ENCODE peak calls at places on chromosomes 2 and 18, in five cellular contexts. One of them, this sample, is unnamed.

GRCh38 chr2:49616800-49617199 is 462.5 kb upstream of the FSHR start:
- DNase-seq in GM12865: peak
- DNase-seq in heart left ventricle: no peak
- DNase-seq in MCF 10A: peak
- DNase-seq in MM.1S: peak
- DNase-seq in this sample: peak

GRCh38 chr2:37282746-37283145 is 41.9 kb downstream of the PRKD3 start:
- DNase-seq in GM12865: no peak
- DNase-seq in MCF 10A: no peak
- DNase-seq in MM.1S: no peak
- DNase-seq in heart left ventricle: no peak
- DNase-seq in this sample: no peak

GRCh38 chr2:232994446-232994845 is 18.6 kb downstream of the NGEF start:
- DNase-seq in GM12865: no peak
- DNase-seq in MCF 10A: no peak
- DNase-seq in MM.1S: no peak
- DNase-seq in heart left ventricle: no peak
- DNase-seq in this sample: no peak

GRCh38 chr2:233807215-233807865 is 29.2 kb downstream of the MROH2A start:
- DNase-seq in MCF 10A: peak
- DNase-seq in GM12865: no peak
- DNase-seq in MM.1S: no peak
- DNase-seq in heart left ventricle: peak
- DNase-seq in this sample: no peak

GRCh38 chr2:240949791-240950705 is 43.9 kb downstream of the CROCC2 start:
- DNase-seq in heart left ventricle: peak
- DNase-seq in MM.1S: no peak
- DNase-seq in GM12865: no peak
- DNase-seq in MCF 10A: no peak
- DNase-seq in this sample: no peak

GRCh38 chr18:63152096-63152495 is 167.5 kb downstream of the BCL2 start:
- DNase-seq in MM.1S: no peak
- DNase-seq in GM12865: no peak
- DNase-seq in MCF 10A: no peak
- DNase-seq in heart left ventricle: no peak
- DNase-seq in this sample: no peak

GRCh38 chr2:37000273-37000780 is 34.0 kb upstream of the STRN start:
- DNase-seq in heart left ventricle: no peak
- DNase-seq in MM.1S: no peak
- DNase-seq in GM12865: no peak
- DNase-seq in MCF 10A: no peak
- DNase-seq in this sample: no peak

GRCh38 chr2:166410828-166411472 is 35.2 kb upstream of the SCN9A start:
- DNase-seq in GM12865: no peak
- DNase-seq in MCF 10A: peak
- DNase-seq in heart left ventricle: no peak
- DNase-seq in MM.1S: no peak
- DNase-seq in this sample: no peak

GRCh38 chr2:72057308-72057707 is 90.4 kb downstream of the CYP26B1 start:
- DNase-seq in MM.1S: no peak
- DNase-seq in GM12865: no peak
- DNase-seq in heart left ventricle: no peak
- DNase-seq in MCF 10A: no peak
- DNase-seq in this sample: no peak

GRCh38 chr2:176709541-176709951 is 440.3 kb downstream of the MTX2 start:
- DNase-seq in MM.1S: no peak
- DNase-seq in GM12865: no peak
- DNase-seq in heart left ventricle: peak
- DNase-seq in MCF 10A: no peak
- DNase-seq in this sample: no peak

GRCh38 chr18:7946724-7947377 is 379.7 kb downstream of the PTPRM start:
- DNase-seq in MCF 10A: peak
- DNase-seq in heart left ventricle: no peak
- DNase-seq in MM.1S: no peak
- DNase-seq in GM12865: peak
- DNase-seq in this sample: no peak

GRCh38 chr2:115314157-115314556 is 871.7 kb downstream of the DPP10 start:
- DNase-seq in heart left ventricle: no peak
- DNase-seq in GM12865: no peak
- DNase-seq in MM.1S: no peak
- DNase-seq in MCF 10A: no peak
- DNase-seq in this sample: no peak

GRCh38 chr2:187079901-187080300 is 230.9 kb upstream of the ZSWIM2 start:
- DNase-seq in GM12865: no peak
- DNase-seq in MCF 10A: no peak
- DNase-seq in MM.1S: no peak
- DNase-seq in heart left ventricle: no peak
- DNase-seq in this sample: no peak

GRCh38 chr2:27191107-27191829 is 20.6 kb upstream of the ATRAID start:
- DNase-seq in heart left ventricle: peak
- DNase-seq in GM12865: peak
- DNase-seq in MM.1S: peak
- DNase-seq in MCF 10A: peak
- DNase-seq in this sample: peak

GRCh38 chr2:201502713-201503112 is 51.2 kb downstream of the STRADB start:
- DNase-seq in MM.1S: no peak
- DNase-seq in GM12865: no peak
- DNase-seq in MCF 10A: no peak
- DNase-seq in heart left ventricle: no peak
- DNase-seq in this sample: no peak

GRCh38 chr2:129766594-129766993 is 212.9 kb upstream of the RAB6C start:
- DNase-seq in heart left ventricle: no peak
- DNase-seq in MM.1S: no peak
- DNase-seq in GM12865: no peak
- DNase-seq in MCF 10A: no peak
- DNase-seq in this sample: no peak

GRCh38 chr2:9473308-9473984 is 905 bp upstream of the IAH1 start:
- DNase-seq in heart left ventricle: no peak
- DNase-seq in GM12865: peak
- DNase-seq in MM.1S: no peak
- DNase-seq in MCF 10A: no peak
- DNase-seq in this sample: no peak
- TF ChIP-seq CTCF in heart left ventricle: no peak
- TF ChIP-seq CTCF in GM12865: peak
- TF ChIP-seq CTCF in MM.1S: no peak
- TF ChIP-seq CTCF in MCF 10A: no peak
- TF ChIP-seq CTCF in this sample: peak

GRCh38 chr2:184527058-184527457 is 71.3 kb upstream of the ZNF804A start:
- DNase-seq in MM.1S: no peak
- DNase-seq in MCF 10A: no peak
- DNase-seq in GM12865: no peak
- DNase-seq in heart left ventricle: no peak
- DNase-seq in this sample: no peak
- TF ChIP-seq CTCF in MM.1S: peak
- TF ChIP-seq CTCF in MCF 10A: no peak
- TF ChIP-seq CTCF in GM12865: no peak
- TF ChIP-seq CTCF in heart left ventricle: no peak
- TF ChIP-seq CTCF in this sample: peak

GRCh38 chr2:226649871-226650660 is 149.6 kb downstream of the IRS1 start:
- DNase-seq in MCF 10A: peak
- DNase-seq in heart left ventricle: peak
- DNase-seq in MM.1S: no peak
- DNase-seq in GM12865: peak
- DNase-seq in this sample: peak
- TF ChIP-seq CTCF in MCF 10A: no peak
- TF ChIP-seq CTCF in heart left ventricle: no peak
- TF ChIP-seq CTCF in MM.1S: no peak
- TF ChIP-seq CTCF in GM12865: no peak
- TF ChIP-seq CTCF in this sample: no peak

GRCh38 chr2:134118279-134119116 is 135.4 kb upstream of the MGAT5 start:
- DNase-seq in heart left ventricle: peak
- DNase-seq in GM12865: peak
- DNase-seq in MCF 10A: peak
- DNase-seq in MM.1S: peak
- DNase-seq in this sample: peak
- TF ChIP-seq CTCF in heart left ventricle: peak
- TF ChIP-seq CTCF in GM12865: peak
- TF ChIP-seq CTCF in MCF 10A: peak
- TF ChIP-seq CTCF in MM.1S: peak
- TF ChIP-seq CTCF in this sample: peak

GRCh38 chr18:11649839-11650238 is 39.2 kb upstream of the GNAL start:
- DNase-seq in MCF 10A: no peak
- DNase-seq in heart left ventricle: no peak
- DNase-seq in MM.1S: no peak
- DNase-seq in GM12865: no peak
- DNase-seq in this sample: no peak
- TF ChIP-seq CTCF in MCF 10A: no peak
- TF ChIP-seq CTCF in heart left ventricle: no peak
- TF ChIP-seq CTCF in MM.1S: no peak
- TF ChIP-seq CTCF in GM12865: no peak
- TF ChIP-seq CTCF in this sample: no peak

GRCh38 chr18:58670561-58671121 is 624 bp upstream of the MALT1 start:
- DNase-seq in heart left ventricle: no peak
- DNase-seq in MCF 10A: peak
- DNase-seq in MM.1S: no peak
- DNase-seq in GM12865: no peak
- DNase-seq in this sample: no peak

GRCh38 chr18:58668897-58669296 is 2.4 kb upstream of the MALT1 start:
- DNase-seq in MCF 10A: peak
- DNase-seq in GM12865: no peak
- DNase-seq in MM.1S: no peak
- DNase-seq in heart left ventricle: no peak
- DNase-seq in this sample: no peak

GRCh38 chr18:58671941-58672565 is 788 bp downstream of the MALT1 start:
- DNase-seq in GM12865: peak
- DNase-seq in MCF 10A: peak
- DNase-seq in MM.1S: peak
- DNase-seq in heart left ventricle: peak
- DNase-seq in this sample: peak

GRCh38 chr18:58669731-58670379 is 1.4 kb upstream of the MALT1 start:
- DNase-seq in heart left ventricle: no peak
- DNase-seq in MM.1S: no peak
- DNase-seq in MCF 10A: peak
- DNase-seq in GM12865: peak
- DNase-seq in this sample: no peak

GRCh38 chr18:58671122-58671940 is at the start of gene MALT1:
- DNase-seq in heart left ventricle: peak
- DNase-seq in MCF 10A: peak
- DNase-seq in GM12865: peak
- DNase-seq in MM.1S: peak
- DNase-seq in this sample: peak
- TF ChIP-seq CTCF in heart left ventricle: no peak
- TF ChIP-seq CTCF in MCF 10A: no peak
- TF ChIP-seq CTCF in GM12865: no peak
- TF ChIP-seq CTCF in MM.1S: no peak
- TF ChIP-seq CTCF in this sample: no peak

DNA sequence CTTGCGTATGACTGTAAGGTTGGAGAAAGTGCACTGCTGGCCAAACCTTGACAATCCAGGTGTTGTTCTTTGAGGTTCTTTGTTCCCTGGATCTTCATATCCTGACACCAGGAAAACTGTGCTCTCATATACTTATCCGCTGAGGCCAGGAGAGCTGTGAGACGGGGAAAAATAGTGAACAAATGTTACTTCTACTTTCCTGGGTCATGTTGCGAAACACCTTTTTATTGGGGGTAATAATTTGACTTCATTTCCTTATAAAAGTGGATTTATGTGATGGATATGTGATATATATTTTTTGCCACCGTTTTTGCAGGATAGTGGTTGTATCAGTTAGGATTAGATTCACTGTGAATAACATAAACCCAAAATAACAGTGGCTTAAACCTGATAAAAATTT is 336.1 kb downstream of the OSR1 start:
- DNase-seq in heart left ventricle: no peak
- DNase-seq in MCF 10A: no peak
- DNase-seq in GM12865: no peak
- DNase-seq in MM.1S: no peak
- DNase-seq in this sample: no peak
- TF ChIP-seq CTCF in heart left ventricle: no peak
- TF ChIP-seq CTCF in MCF 10A: no peak
- TF ChIP-seq CTCF in GM12865: no peak
- TF ChIP-seq CTCF in MM.1S: no peak
- TF ChIP-seq CTCF in this sample: no peak

DNA sequence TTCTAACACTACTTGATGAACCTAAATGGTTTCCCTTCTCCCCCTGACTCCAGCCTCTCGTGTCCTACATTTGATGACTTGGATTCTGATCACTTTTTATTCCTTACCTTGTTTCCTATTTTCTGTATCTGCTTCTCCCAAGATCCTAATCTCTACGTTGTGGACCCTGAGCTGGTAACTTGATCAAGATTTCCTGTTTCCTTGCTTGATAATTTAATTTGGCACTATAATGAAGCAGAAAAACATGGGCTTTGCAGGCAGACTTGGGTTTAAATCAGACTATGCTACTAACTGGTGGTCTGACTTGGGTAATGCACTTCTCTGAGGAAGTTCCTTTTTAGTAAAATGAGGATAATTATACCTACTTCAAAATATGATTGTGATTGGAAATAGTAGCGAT is 11.7 kb upstream of the FBXO11 start:
- DNase-seq in GM12865: no peak
- DNase-seq in MCF 10A: no peak
- DNase-seq in heart left ventricle: no peak
- DNase-seq in MM.1S: no peak
- DNase-seq in this sample: no peak
- TF ChIP-seq CTCF in GM12865: no peak
- TF ChIP-seq CTCF in MCF 10A: no peak
- TF ChIP-seq CTCF in heart left ventricle: no peak
- TF ChIP-seq CTCF in MM.1S: no peak
- TF ChIP-seq CTCF in this sample: no peak

GRCh38 chr18:58867281-58867961 is 2.7 kb downstream of the ZNF532 start:
- DNase-seq in GM12865: no peak
- DNase-seq in MCF 10A: no peak
- DNase-seq in heart left ventricle: no peak
- DNase-seq in MM.1S: no peak
- DNase-seq in this sample: no peak

GRCh38 chr18:58870621-58871020 is 5.9 kb downstream of the ZNF532 start:
- DNase-seq in MCF 10A: no peak
- DNase-seq in MM.1S: no peak
- DNase-seq in heart left ventricle: no peak
- DNase-seq in GM12865: no peak
- DNase-seq in this sample: no peak

GRCh38 chr18:58870130-58870529 is 5.5 kb downstream of the ZNF532 start:
- DNase-seq in heart left ventricle: no peak
- DNase-seq in GM12865: no peak
- DNase-seq in MCF 10A: no peak
- DNase-seq in MM.1S: no peak
- DNase-seq in this sample: no peak

GRCh38 chr18:58866261-58867232 is 1.9 kb downstream of the ZNF532 start:
- DNase-seq in heart left ventricle: no peak
- DNase-seq in MM.1S: no peak
- DNase-seq in GM12865: no peak
- DNase-seq in MCF 10A: no peak
- DNase-seq in this sample: no peak

DNA sequence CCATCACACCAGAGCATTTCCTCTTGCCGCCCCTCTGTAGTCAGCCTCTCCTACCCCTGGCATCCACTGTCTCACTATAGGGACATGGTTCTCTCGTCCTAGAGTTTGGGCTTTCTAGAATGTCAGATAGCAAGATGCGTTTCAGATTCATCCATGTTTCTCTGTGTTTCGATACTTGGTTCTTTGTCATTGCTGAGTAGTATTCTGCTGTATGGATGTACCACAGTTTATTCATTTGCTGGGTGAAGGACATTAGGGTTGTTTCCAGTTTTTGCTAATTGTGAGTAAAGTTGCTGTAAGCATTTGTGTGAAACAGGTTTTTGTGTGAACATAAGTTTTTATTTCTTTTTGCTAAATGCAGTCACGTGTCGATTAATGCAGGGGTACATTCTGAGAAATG is 3.8 kb downstream of the ZNF532 start:
- DNase-seq in heart left ventricle: no peak
- DNase-seq in MCF 10A: no peak
- DNase-seq in GM12865: no peak
- DNase-seq in MM.1S: no peak
- DNase-seq in this sample: no peak
- TF ChIP-seq CTCF in heart left ventricle: no peak
- TF ChIP-seq CTCF in MCF 10A: no peak
- TF ChIP-seq CTCF in GM12865: no peak
- TF ChIP-seq CTCF in MM.1S: no peak
- TF ChIP-seq CTCF in this sample: no peak

GRCh38 chr2:219886615-219887014 is 259.2 kb downstream of the SLC4A3 start:
- DNase-seq in heart left ventricle: no peak
- DNase-seq in MM.1S: no peak
- DNase-seq in MCF 10A: peak
- DNase-seq in GM12865: no peak
- DNase-seq in this sample: no peak
- TF ChIP-seq CTCF in heart left ventricle: no peak
- TF ChIP-seq CTCF in MM.1S: no peak
- TF ChIP-seq CTCF in MCF 10A: peak
- TF ChIP-seq CTCF in GM12865: no peak
- TF ChIP-seq CTCF in this sample: no peak